ENCODE peak calls at places on chromosome 20, in four cellular contexts. R, M, G and W are unnamed samples.

GRCh38 chr20:46770330-46771194 is 61.1 kb downstream of the SLC2A10 start:
- DNase-seq in G (no peak), R (no peak), M (no peak), W (no peak)

GRCh38 chr20:50895111-50895830 is 36.0 kb downstream of the ADNP start:
- DNase-seq in M (no peak), R (no peak), G (no peak), W (no peak)

GRCh38 chr20:23873370-23874015 is 6.1 kb downstream of the CST5 start:
- DNase-seq in R (no peak), M (no peak), G (no peak), W (no peak)

GRCh38 chr20:43040427-43040826 is 149.3 kb downstream of the PTPRT start:
- DNase-seq in G (peak), M (no peak), R (no peak), W (no peak)

GRCh38 chr20:10239954-10240353 is 21.3 kb downstream of the SNAP25 start:
- DNase-seq in G (peak), R (no peak), M (peak), W (no peak)

GRCh38 chr20:35264755-35265154 is 13.2 kb downstream of the MMP24OS start:
- DNase-seq in M (no peak), R (no peak), G (no peak), W (no peak)

GRCh38 chr20:62952373-62953166 is at the start of gene SLC17A9:
- DNase-seq in M (no peak), R (no peak), G (peak), W (peak)

GRCh38 chr20:3340443-3340842 is 67.0 kb downstream of the DNAAF9 start:
- DNase-seq in M (peak), G (peak), R (no peak), W (peak)

GRCh38 chr20:54234991-54235390 is 27.1 kb downstream of the PFDN4 start:
- DNase-seq in G (no peak), R (no peak), M (no peak), W (no peak)

GRCh38 chr20:31974975-31975481 is 7.1 kb downstream of the XKR7 start:
- DNase-seq in M (no peak), G (no peak), R (no peak), W (no peak)

GRCh38 chr20:10643560-10643873 is 30.3 kb downstream of the JAG1 start:
- DNase-seq in M (no peak), R (no peak), G (no peak), W (no peak)

GRCh38 chr20:13220194-13220856 is 749 bp upstream of the ISM1 start:
- DNase-seq in M (peak), G (peak), R (peak), W (no peak)

GRCh38 chr20:409697-410559 is 1.8 kb downstream of the RBCK1 start:
- DNase-seq in R (no peak), G (no peak), M (no peak), W (no peak)

GRCh38 chr20:24842591-24843442 is 106.3 kb upstream of the CST7 start:
- DNase-seq in R (no peak), G (no peak), M (no peak), W (no peak)

GRCh38 chr20:64176548-64177419 is 12.5 kb downstream of the MYT1 start:
- DNase-seq in G (no peak), M (no peak), R (no peak), W (no peak)

GRCh38 chr20:47150403-47151152 is 205.9 kb downstream of the ZMYND8 start:
- DNase-seq in R (peak), M (peak), G (peak), W (peak)

GRCh38 chr20:55538261-55538908 is 466.9 kb downstream of the CBLN4 start:
- DNase-seq in R (no peak), M (no peak), G (no peak), W (no peak)

GRCh38 chr20:53914861-53915458 is 155.4 kb downstream of the BCAS1 start:
- DNase-seq in M (no peak), R (no peak), G (no peak), W (no peak)

GRCh38 chr20:20950620-20951019 is 155.5 kb downstream of the LINC00237 start:
- DNase-seq in M (no peak), G (no peak), R (no peak), W (no peak)

GRCh38 chr20:51656726-51657260 is 111.4 kb downstream of the ATP9A start:
- DNase-seq in M (no peak), G (no peak), R (no peak), W (no peak)

GRCh38 chr20:25136643-25137559 is 55.0 kb upstream of the VSX1 start:
- DNase-seq in G (peak), R (no peak), M (peak), W (peak)

GRCh38 chr20:62197321-62197720 is 14.5 kb downstream of the MTG2 start:
- DNase-seq in G (no peak), R (no peak), M (no peak), W (no peak)

GRCh38 chr20:45211569-45212474 is 5.0 kb downstream of the SEMG1 start:
- DNase-seq in R (no peak), G (no peak), M (no peak), W (no peak)